ENCODE peak calls at places on chromosomes 13 and 19, in eight cellular contexts. One of them, this sample, is unnamed.

GRCh38 chr19:41696402-41697197 is 8.5 kb upstream of the CEACAM7 start:
- DNase-seq in ascending aorta: peak
- DNase-seq in uterus: no peak
- DNase-seq in amygdala: no peak
- DNase-seq in astrocyte: no peak
- DNase-seq in mucosa of gallbladder: peak
- DNase-seq in left kidney: peak
- DNase-seq in stimulated activated CD4-positive, alpha-beta T cell treated with anti-CD3 and anti-CD28 coated beads, Interleukin-4, amount 100 ng/mL, for 1 hour: no peak
- DNase-seq in this sample: no peak

GRCh38 chr19:5113101-5113557 is 144.2 kb downstream of the KDM4B start:
- DNase-seq in ascending aorta: no peak
- DNase-seq in uterus: no peak
- DNase-seq in amygdala: no peak
- DNase-seq in astrocyte: peak
- DNase-seq in mucosa of gallbladder: no peak
- DNase-seq in left kidney: no peak
- DNase-seq in stimulated activated CD4-positive, alpha-beta T cell treated with anti-CD3 and anti-CD28 coated beads, Interleukin-4, amount 100 ng/mL, for 1 hour: no peak
- DNase-seq in this sample: no peak

GRCh38 chr13:25657062-25657588 is 285.4 kb downstream of the ATP8A2 start:
- DNase-seq in ascending aorta: no peak
- DNase-seq in uterus: no peak
- DNase-seq in amygdala: no peak
- DNase-seq in astrocyte: no peak
- DNase-seq in mucosa of gallbladder: no peak
- DNase-seq in left kidney: peak
- DNase-seq in stimulated activated CD4-positive, alpha-beta T cell treated with anti-CD3 and anti-CD28 coated beads, Interleukin-4, amount 100 ng/mL, for 1 hour: no peak
- DNase-seq in this sample: no peak

GRCh38 chr19:45524575-45525129 is 17.4 kb downstream of the VASP start:
- DNase-seq in ascending aorta: no peak
- DNase-seq in uterus: no peak
- DNase-seq in amygdala: no peak
- DNase-seq in astrocyte: no peak
- DNase-seq in mucosa of gallbladder: no peak
- DNase-seq in left kidney: no peak
- DNase-seq in stimulated activated CD4-positive, alpha-beta T cell treated with anti-CD3 and anti-CD28 coated beads, Interleukin-4, amount 100 ng/mL, for 1 hour: no peak
- DNase-seq in this sample: no peak

GRCh38 chr19:47272448-47273312 is 2.0 kb upstream of the INAFM1 start:
- DNase-seq in ascending aorta: peak
- DNase-seq in uterus: no peak
- DNase-seq in amygdala: no peak
- DNase-seq in astrocyte: peak
- DNase-seq in mucosa of gallbladder: peak
- DNase-seq in left kidney: peak
- DNase-seq in stimulated activated CD4-positive, alpha-beta T cell treated with anti-CD3 and anti-CD28 coated beads, Interleukin-4, amount 100 ng/mL, for 1 hour: peak
- DNase-seq in this sample: no peak

GRCh38 chr13:29707876-29708543 is 112.5 kb upstream of the SLC7A1 start:
- DNase-seq in ascending aorta: no peak
- DNase-seq in uterus: no peak
- DNase-seq in amygdala: no peak
- DNase-seq in astrocyte: no peak
- DNase-seq in mucosa of gallbladder: no peak
- DNase-seq in left kidney: peak
- DNase-seq in stimulated activated CD4-positive, alpha-beta T cell treated with anti-CD3 and anti-CD28 coated beads, Interleukin-4, amount 100 ng/mL, for 1 hour: peak
- DNase-seq in this sample: no peak

GRCh38 chr13:41345921-41346589 is 35.0 kb downstream of the NAA16 start:
- DNase-seq in ascending aorta: no peak
- DNase-seq in uterus: no peak
- DNase-seq in amygdala: no peak
- DNase-seq in astrocyte: peak
- DNase-seq in mucosa of gallbladder: no peak
- DNase-seq in left kidney: no peak
- DNase-seq in stimulated activated CD4-positive, alpha-beta T cell treated with anti-CD3 and anti-CD28 coated beads, Interleukin-4, amount 100 ng/mL, for 1 hour: no peak
- DNase-seq in this sample: no peak

GRCh38 chr13:21852043-21852442 is 181.2 kb downstream of the FGF9 start:
- DNase-seq in ascending aorta: no peak
- DNase-seq in uterus: no peak
- DNase-seq in amygdala: no peak
- DNase-seq in astrocyte: no peak
- DNase-seq in mucosa of gallbladder: no peak
- DNase-seq in left kidney: no peak
- DNase-seq in stimulated activated CD4-positive, alpha-beta T cell treated with anti-CD3 and anti-CD28 coated beads, Interleukin-4, amount 100 ng/mL, for 1 hour: no peak
- DNase-seq in this sample: no peak

GRCh38 chr13:33611016-33611805 is 206.7 kb upstream of the RFC3 start:
- DNase-seq in ascending aorta: peak
- DNase-seq in uterus: peak
- DNase-seq in amygdala: peak
- DNase-seq in astrocyte: peak
- DNase-seq in mucosa of gallbladder: peak
- DNase-seq in left kidney: peak
- DNase-seq in stimulated activated CD4-positive, alpha-beta T cell treated with anti-CD3 and anti-CD28 coated beads, Interleukin-4, amount 100 ng/mL, for 1 hour: no peak
- DNase-seq in this sample: no peak

GRCh38 chr13:23630349-23631093 is 60.3 kb downstream of the TNFRSF19 start:
- DNase-seq in ascending aorta: no peak
- DNase-seq in uterus: no peak
- DNase-seq in amygdala: no peak
- DNase-seq in astrocyte: peak
- DNase-seq in mucosa of gallbladder: no peak
- DNase-seq in left kidney: peak
- DNase-seq in stimulated activated CD4-positive, alpha-beta T cell treated with anti-CD3 and anti-CD28 coated beads, Interleukin-4, amount 100 ng/mL, for 1 hour: no peak
- DNase-seq in this sample: no peak

GRCh38 chr13:50208826-50209335 is 193.6 kb downstream of the KCNRG start:
- DNase-seq in ascending aorta: no peak
- DNase-seq in uterus: peak
- DNase-seq in amygdala: no peak
- DNase-seq in astrocyte: peak
- DNase-seq in mucosa of gallbladder: peak
- DNase-seq in left kidney: peak
- DNase-seq in stimulated activated CD4-positive, alpha-beta T cell treated with anti-CD3 and anti-CD28 coated beads, Interleukin-4, amount 100 ng/mL, for 1 hour: no peak
- DNase-seq in this sample: no peak

GRCh38 chr19:18239303-18239702 is 13.1 kb upstream of the PDE4C start:
- DNase-seq in ascending aorta: no peak
- DNase-seq in uterus: no peak
- DNase-seq in amygdala: no peak
- DNase-seq in astrocyte: no peak
- DNase-seq in mucosa of gallbladder: no peak
- DNase-seq in left kidney: peak
- DNase-seq in stimulated activated CD4-positive, alpha-beta T cell treated with anti-CD3 and anti-CD28 coated beads, Interleukin-4, amount 100 ng/mL, for 1 hour: no peak
- DNase-seq in this sample: no peak

GRCh38 chr19:17703823-17704463 is 15.3 kb upstream of the MAP1S start:
- DNase-seq in ascending aorta: no peak
- DNase-seq in uterus: no peak
- DNase-seq in amygdala: no peak
- DNase-seq in astrocyte: peak
- DNase-seq in mucosa of gallbladder: peak
- DNase-seq in left kidney: peak
- DNase-seq in stimulated activated CD4-positive, alpha-beta T cell treated with anti-CD3 and anti-CD28 coated beads, Interleukin-4, amount 100 ng/mL, for 1 hour: peak
- DNase-seq in this sample: no peak

GRCh38 chr13:93727301-93728141 is 500.9 kb downstream of the GPC6 start:
- DNase-seq in ascending aorta: no peak
- DNase-seq in uterus: no peak
- DNase-seq in amygdala: no peak
- DNase-seq in astrocyte: peak
- DNase-seq in mucosa of gallbladder: no peak
- DNase-seq in left kidney: no peak
- DNase-seq in stimulated activated CD4-positive, alpha-beta T cell treated with anti-CD3 and anti-CD28 coated beads, Interleukin-4, amount 100 ng/mL, for 1 hour: no peak
- DNase-seq in this sample: no peak

GRCh38 chr13:80873589-80873988 is 532.7 kb upstream of the SPRY2 start:
- DNase-seq in ascending aorta: no peak
- DNase-seq in uterus: no peak
- DNase-seq in amygdala: no peak
- DNase-seq in astrocyte: no peak
- DNase-seq in mucosa of gallbladder: no peak
- DNase-seq in left kidney: no peak
- DNase-seq in stimulated activated CD4-positive, alpha-beta T cell treated with anti-CD3 and anti-CD28 coated beads, Interleukin-4, amount 100 ng/mL, for 1 hour: no peak
- DNase-seq in this sample: no peak

GRCh38 chr19:54607782-54608150 is 14.3 kb downstream of the LILRA1 start:
- DNase-seq in ascending aorta: no peak
- DNase-seq in uterus: no peak
- DNase-seq in amygdala: no peak
- DNase-seq in astrocyte: no peak
- DNase-seq in mucosa of gallbladder: no peak
- DNase-seq in left kidney: no peak
- DNase-seq in stimulated activated CD4-positive, alpha-beta T cell treated with anti-CD3 and anti-CD28 coated beads, Interleukin-4, amount 100 ng/mL, for 1 hour: no peak
- DNase-seq in this sample: no peak

GRCh38 chr13:98525452-98525851 is 51.5 kb downstream of the STK24 start:
- DNase-seq in ascending aorta: no peak
- DNase-seq in uterus: no peak
- DNase-seq in amygdala: no peak
- DNase-seq in astrocyte: no peak
- DNase-seq in mucosa of gallbladder: no peak
- DNase-seq in left kidney: no peak
- DNase-seq in stimulated activated CD4-positive, alpha-beta T cell treated with anti-CD3 and anti-CD28 coated beads, Interleukin-4, amount 100 ng/mL, for 1 hour: no peak
- DNase-seq in this sample: no peak

GRCh38 chr13:39603424-39603947 is 493 bp upstream of the LHFPL6 start:
- DNase-seq in ascending aorta: no peak
- DNase-seq in uterus: peak
- DNase-seq in amygdala: no peak
- DNase-seq in astrocyte: peak
- DNase-seq in mucosa of gallbladder: no peak
- DNase-seq in left kidney: no peak
- DNase-seq in stimulated activated CD4-positive, alpha-beta T cell treated with anti-CD3 and anti-CD28 coated beads, Interleukin-4, amount 100 ng/mL, for 1 hour: peak
- DNase-seq in this sample: no peak

GRCh38 chr19:33477781-33478180 is 43.8 kb downstream of the PEPD start:
- DNase-seq in ascending aorta: no peak
- DNase-seq in uterus: no peak
- DNase-seq in amygdala: no peak
- DNase-seq in astrocyte: peak
- DNase-seq in mucosa of gallbladder: no peak
- DNase-seq in left kidney: no peak
- DNase-seq in stimulated activated CD4-positive, alpha-beta T cell treated with anti-CD3 and anti-CD28 coated beads, Interleukin-4, amount 100 ng/mL, for 1 hour: no peak
- DNase-seq in this sample: no peak

GRCh38 chr19:46630806-46631205 is 5.2 kb downstream of the GNG8 start:
- DNase-seq in ascending aorta: no peak
- DNase-seq in uterus: no peak
- DNase-seq in amygdala: no peak
- DNase-seq in astrocyte: no peak
- DNase-seq in mucosa of gallbladder: no peak
- DNase-seq in left kidney: no peak
- DNase-seq in stimulated activated CD4-positive, alpha-beta T cell treated with anti-CD3 and anti-CD28 coated beads, Interleukin-4, amount 100 ng/mL, for 1 hour: no peak
- DNase-seq in this sample: no peak

GRCh38 chr13:105798541-105798940 is 736.9 kb downstream of the EFNB2 start:
- DNase-seq in ascending aorta: no peak
- DNase-seq in uterus: no peak
- DNase-seq in amygdala: no peak
- DNase-seq in astrocyte: no peak
- DNase-seq in mucosa of gallbladder: no peak
- DNase-seq in left kidney: no peak
- DNase-seq in stimulated activated CD4-positive, alpha-beta T cell treated with anti-CD3 and anti-CD28 coated beads, Interleukin-4, amount 100 ng/mL, for 1 hour: no peak
- DNase-seq in this sample: no peak

GRCh38 chr19:38975214-38975860 is at the start of gene FBXO17:
- DNase-seq in ascending aorta: peak
- DNase-seq in uterus: peak
- DNase-seq in amygdala: no peak
- DNase-seq in astrocyte: peak
- DNase-seq in mucosa of gallbladder: no peak
- DNase-seq in left kidney: peak
- DNase-seq in stimulated activated CD4-positive, alpha-beta T cell treated with anti-CD3 and anti-CD28 coated beads, Interleukin-4, amount 100 ng/mL, for 1 hour: no peak
- DNase-seq in this sample: no peak

GRCh38 chr19:4501005-4501591 is 17.2 kb downstream of the PLIN4 start:
- DNase-seq in ascending aorta: no peak
- DNase-seq in uterus: no peak
- DNase-seq in amygdala: no peak
- DNase-seq in astrocyte: no peak
- DNase-seq in mucosa of gallbladder: no peak
- DNase-seq in left kidney: no peak
- DNase-seq in stimulated activated CD4-positive, alpha-beta T cell treated with anti-CD3 and anti-CD28 coated beads, Interleukin-4, amount 100 ng/mL, for 1 hour: no peak
- DNase-seq in this sample: no peak

GRCh38 chr13:65965496-65965895 is 1264.6 kb downstream of the PCDH9 start:
- DNase-seq in ascending aorta: no peak
- DNase-seq in uterus: no peak
- DNase-seq in amygdala: no peak
- DNase-seq in astrocyte: no peak
- DNase-seq in mucosa of gallbladder: no peak
- DNase-seq in left kidney: no peak
- DNase-seq in stimulated activated CD4-positive, alpha-beta T cell treated with anti-CD3 and anti-CD28 coated beads, Interleukin-4, amount 100 ng/mL, for 1 hour: no peak
- DNase-seq in this sample: no peak

GRCh38 chr19:44959691-44960090 is 4.5 kb downstream of the CLPTM1 start:
- DNase-seq in ascending aorta: no peak
- DNase-seq in uterus: no peak
- DNase-seq in amygdala: no peak
- DNase-seq in astrocyte: no peak
- DNase-seq in mucosa of gallbladder: no peak
- DNase-seq in left kidney: no peak
- DNase-seq in stimulated activated CD4-positive, alpha-beta T cell treated with anti-CD3 and anti-CD28 coated beads, Interleukin-4, amount 100 ng/mL, for 1 hour: no peak
- DNase-seq in this sample: no peak

GRCh38 chr19:51697169-51697776 is 4.1 kb downstream of the SPACA6 start:
- DNase-seq in ascending aorta: peak
- DNase-seq in uterus: no peak
- DNase-seq in amygdala: no peak
- DNase-seq in astrocyte: no peak
- DNase-seq in mucosa of gallbladder: no peak
- DNase-seq in left kidney: no peak
- DNase-seq in stimulated activated CD4-positive, alpha-beta T cell treated with anti-CD3 and anti-CD28 coated beads, Interleukin-4, amount 100 ng/mL, for 1 hour: no peak
- DNase-seq in this sample: no peak

GRCh38 chr13:40910324-40911050 is 108.6 kb downstream of the ELF1 start:
- DNase-seq in ascending aorta: no peak
- DNase-seq in uterus: no peak
- DNase-seq in amygdala: no peak
- DNase-seq in astrocyte: peak
- DNase-seq in mucosa of gallbladder: no peak
- DNase-seq in left kidney: no peak
- DNase-seq in stimulated activated CD4-positive, alpha-beta T cell treated with anti-CD3 and anti-CD28 coated beads, Interleukin-4, amount 100 ng/mL, for 1 hour: no peak
- DNase-seq in this sample: no peak

GRCh38 chr19:6773323-6773931 is 919 bp downstream of the VAV1 start:
- DNase-seq in ascending aorta: peak
- DNase-seq in uterus: no peak
- DNase-seq in amygdala: no peak
- DNase-seq in astrocyte: no peak
- DNase-seq in mucosa of gallbladder: no peak
- DNase-seq in left kidney: no peak
- DNase-seq in stimulated activated CD4-positive, alpha-beta T cell treated with anti-CD3 and anti-CD28 coated beads, Interleukin-4, amount 100 ng/mL, for 1 hour: peak
- DNase-seq in this sample: no peak

GRCh38 chr19:16889429-16889882 is 657 bp downstream of the F2RL3 start:
- DNase-seq in ascending aorta: no peak
- DNase-seq in uterus: no peak
- DNase-seq in amygdala: no peak
- DNase-seq in astrocyte: no peak
- DNase-seq in mucosa of gallbladder: no peak
- DNase-seq in left kidney: peak
- DNase-seq in stimulated activated CD4-positive, alpha-beta T cell treated with anti-CD3 and anti-CD28 coated beads, Interleukin-4, amount 100 ng/mL, for 1 hour: no peak
- DNase-seq in this sample: no peak

GRCh38 chr13:62003452-62003851 is 587.8 kb upstream of the PCDH20 start:
- DNase-seq in ascending aorta: no peak
- DNase-seq in uterus: no peak
- DNase-seq in amygdala: no peak
- DNase-seq in astrocyte: no peak
- DNase-seq in mucosa of gallbladder: no peak
- DNase-seq in left kidney: no peak
- DNase-seq in stimulated activated CD4-positive, alpha-beta T cell treated with anti-CD3 and anti-CD28 coated beads, Interleukin-4, amount 100 ng/mL, for 1 hour: no peak
- DNase-seq in this sample: no peak

GRCh38 chr19:6678690-6679109 is 8.7 kb upstream of the TNFSF14 start:
- DNase-seq in ascending aorta: no peak
- DNase-seq in uterus: no peak
- DNase-seq in amygdala: no peak
- DNase-seq in astrocyte: peak
- DNase-seq in mucosa of gallbladder: no peak
- DNase-seq in left kidney: no peak
- DNase-seq in stimulated activated CD4-positive, alpha-beta T cell treated with anti-CD3 and anti-CD28 coated beads, Interleukin-4, amount 100 ng/mL, for 1 hour: peak
- DNase-seq in this sample: no peak

GRCh38 chr19:29266001-29266400 is 53.0 kb upstream of the UQCRFS1 start:
- DNase-seq in ascending aorta: no peak
- DNase-seq in uterus: no peak
- DNase-seq in amygdala: no peak
- DNase-seq in astrocyte: no peak
- DNase-seq in mucosa of gallbladder: no peak
- DNase-seq in left kidney: no peak
- DNase-seq in stimulated activated CD4-positive, alpha-beta T cell treated with anti-CD3 and anti-CD28 coated beads, Interleukin-4, amount 100 ng/mL, for 1 hour: no peak
- DNase-seq in this sample: no peak

GRCh38 chr19:40363128-40363527 is 14.6 kb downstream of the PLD3 start:
- DNase-seq in ascending aorta: no peak
- DNase-seq in uterus: no peak
- DNase-seq in amygdala: no peak
- DNase-seq in astrocyte: no peak
- DNase-seq in mucosa of gallbladder: no peak
- DNase-seq in left kidney: no peak
- DNase-seq in stimulated activated CD4-positive, alpha-beta T cell treated with anti-CD3 and anti-CD28 coated beads, Interleukin-4, amount 100 ng/mL, for 1 hour: no peak
- DNase-seq in this sample: no peak

GRCh38 chr13:112722433-112723250 is 32.8 kb downstream of the ATP11A start:
- DNase-seq in ascending aorta: no peak
- DNase-seq in uterus: peak
- DNase-seq in amygdala: no peak
- DNase-seq in astrocyte: peak
- DNase-seq in mucosa of gallbladder: peak
- DNase-seq in left kidney: peak
- DNase-seq in stimulated activated CD4-positive, alpha-beta T cell treated with anti-CD3 and anti-CD28 coated beads, Interleukin-4, amount 100 ng/mL, for 1 hour: no peak
- DNase-seq in this sample: no peak